ENCODE peak calls at places on chromosomes 5 and 9, in eight cellular contexts. One of them, this sample, is unnamed.

GRCh38 chr9:92975452-92975770 is 28.1 kb downstream of the FGD3 start:
- DNase-seq in mammary epithelial cell: no peak
- DNase-seq in cardiac muscle cell: no peak
- DNase-seq in upper lobe of left lung: no peak
- DNase-seq in uterus: no peak
- DNase-seq in sigmoid colon: no peak
- DNase-seq in A549: no peak
- DNase-seq in psoas muscle: no peak
- DNase-seq in this sample: no peak

GRCh38 chr9:122567901-122568300 is 15.0 kb downstream of the OR1N2 start:
- DNase-seq in mammary epithelial cell: no peak
- DNase-seq in cardiac muscle cell: no peak
- DNase-seq in upper lobe of left lung: no peak
- DNase-seq in uterus: no peak
- DNase-seq in sigmoid colon: no peak
- DNase-seq in A549: no peak
- DNase-seq in psoas muscle: no peak
- DNase-seq in this sample: no peak

GRCh38 chr5:39526914-39527477 is 102.2 kb upstream of the DAB2 start:
- DNase-seq in mammary epithelial cell: no peak
- DNase-seq in cardiac muscle cell: no peak
- DNase-seq in upper lobe of left lung: no peak
- DNase-seq in uterus: no peak
- DNase-seq in sigmoid colon: no peak
- DNase-seq in A549: no peak
- DNase-seq in psoas muscle: no peak
- DNase-seq in this sample: no peak

GRCh38 chr9:125393426-125393825 is 131.8 kb downstream of the GAPVD1 start:
- DNase-seq in mammary epithelial cell: peak
- DNase-seq in cardiac muscle cell: no peak
- DNase-seq in upper lobe of left lung: no peak
- DNase-seq in uterus: no peak
- DNase-seq in sigmoid colon: no peak
- DNase-seq in A549: no peak
- DNase-seq in psoas muscle: no peak
- DNase-seq in this sample: peak

GRCh38 chr5:105133087-105133486 is 1570.5 kb upstream of the NUDT12 start:
- DNase-seq in mammary epithelial cell: no peak
- DNase-seq in cardiac muscle cell: no peak
- DNase-seq in upper lobe of left lung: no peak
- DNase-seq in uterus: no peak
- DNase-seq in sigmoid colon: no peak
- DNase-seq in A549: no peak
- DNase-seq in psoas muscle: no peak
- DNase-seq in this sample: no peak

GRCh38 chr9:103203172-103203571 is 208.0 kb downstream of the CYLC2 start:
- DNase-seq in mammary epithelial cell: no peak
- DNase-seq in cardiac muscle cell: no peak
- DNase-seq in upper lobe of left lung: no peak
- DNase-seq in uterus: no peak
- DNase-seq in sigmoid colon: no peak
- DNase-seq in A549: no peak
- DNase-seq in psoas muscle: no peak
- DNase-seq in this sample: no peak

GRCh38 chr5:16888694-16889124 is 47.4 kb downstream of the MYO10 start:
- DNase-seq in mammary epithelial cell: peak
- DNase-seq in cardiac muscle cell: no peak
- DNase-seq in upper lobe of left lung: no peak
- DNase-seq in uterus: no peak
- DNase-seq in sigmoid colon: no peak
- DNase-seq in A549: no peak
- DNase-seq in psoas muscle: no peak
- DNase-seq in this sample: no peak

GRCh38 chr9:112112941-112113399 is 62.1 kb downstream of the SUSD1 start:
- DNase-seq in mammary epithelial cell: peak
- DNase-seq in cardiac muscle cell: peak
- DNase-seq in upper lobe of left lung: no peak
- DNase-seq in uterus: no peak
- DNase-seq in sigmoid colon: no peak
- DNase-seq in A549: peak
- DNase-seq in psoas muscle: no peak
- DNase-seq in this sample: peak

DNA sequence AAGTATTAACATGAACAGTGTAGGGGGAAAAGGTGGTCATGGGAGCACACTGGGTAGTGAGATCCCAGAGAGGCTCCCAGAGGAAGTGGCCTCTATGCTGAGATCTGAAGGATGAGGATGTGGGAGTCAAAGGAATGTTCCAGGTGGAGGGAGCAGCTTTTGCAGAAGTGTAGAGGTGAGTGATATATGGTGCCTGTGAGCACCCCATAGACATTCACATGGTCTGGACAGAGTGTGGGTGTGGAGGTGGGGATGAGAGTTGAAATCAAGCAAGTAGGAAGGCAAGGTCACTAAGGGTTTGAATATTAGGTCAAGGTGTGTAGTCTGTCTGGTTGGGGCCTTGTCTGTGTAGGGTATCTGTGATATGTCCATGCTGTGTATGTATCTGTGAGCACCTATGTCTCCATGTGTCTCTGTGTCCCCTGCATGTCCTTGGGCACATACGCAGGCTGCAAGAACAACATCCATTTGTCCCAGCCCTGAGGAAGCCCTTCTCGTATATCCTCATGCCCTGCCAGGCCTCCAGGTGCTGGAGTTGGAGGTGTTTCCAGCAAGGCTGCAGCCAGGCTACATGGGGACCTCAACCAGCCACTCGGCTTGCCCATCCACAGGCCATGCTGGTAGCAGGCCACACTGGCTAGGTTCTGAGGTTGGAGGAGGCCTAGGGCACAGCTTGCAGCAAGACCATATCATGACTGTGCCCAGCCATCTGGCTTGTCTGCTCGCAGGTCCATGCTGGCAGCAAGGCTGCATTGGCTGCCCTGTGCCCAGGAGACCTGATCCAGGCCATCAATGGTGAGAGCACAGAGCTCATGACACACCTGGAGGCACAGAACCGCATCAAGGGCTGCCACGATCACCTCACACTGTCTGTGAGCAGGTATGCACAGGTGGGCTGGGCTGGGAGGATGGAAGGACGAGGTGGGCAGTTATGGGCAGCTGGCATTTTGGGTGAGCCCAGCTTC is 4.7 kb downstream of the PDLIM4 start:
- DNase-seq in mammary epithelial cell: no peak
- DNase-seq in cardiac muscle cell: no peak
- DNase-seq in upper lobe of left lung: no peak
- DNase-seq in uterus: no peak
- DNase-seq in sigmoid colon: no peak
- DNase-seq in A549: no peak
- DNase-seq in psoas muscle: no peak
- DNase-seq in this sample: no peak
- H3K27ac ChIP-seq in mammary epithelial cell: peak
- H3K27ac ChIP-seq in cardiac muscle cell: no peak
- H3K27ac ChIP-seq in upper lobe of left lung: no peak
- H3K27ac ChIP-seq in uterus: peak
- H3K27ac ChIP-seq in sigmoid colon: peak
- H3K27ac ChIP-seq in A549: no peak
- H3K27ac ChIP-seq in psoas muscle: no peak
- H3K27ac ChIP-seq in this sample: peak

DNA sequence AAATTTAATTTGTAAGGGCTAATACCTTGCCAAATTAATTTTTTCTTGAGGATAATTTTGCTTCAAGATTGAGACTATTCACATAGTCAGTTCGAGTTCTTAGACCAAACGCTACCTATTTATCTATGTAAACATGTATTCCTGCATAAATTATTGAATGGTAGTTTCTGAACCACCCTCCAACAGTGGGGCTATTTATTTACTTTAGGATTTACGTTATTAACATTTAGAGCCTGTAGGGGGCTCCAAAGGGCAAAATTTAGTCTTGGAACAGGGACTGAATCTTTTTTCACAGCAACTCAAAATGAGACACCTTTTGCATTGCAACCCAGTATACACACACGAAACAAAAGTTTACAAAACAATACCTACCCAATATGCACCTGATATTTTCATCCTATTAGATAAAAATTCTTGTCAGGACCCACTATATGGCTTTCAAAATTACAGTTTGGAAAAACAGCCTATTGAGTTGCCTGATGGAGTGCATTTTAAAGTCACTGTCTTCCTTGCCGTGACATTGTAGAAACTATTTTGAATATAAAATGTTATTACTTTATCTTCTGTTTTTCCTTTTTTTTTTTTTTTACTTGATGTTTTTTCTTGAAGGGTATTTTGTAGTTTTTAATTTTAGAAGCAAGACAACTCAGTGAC is 47.1 kb upstream of the POU4F3 start:
- DNase-seq in mammary epithelial cell: peak
- DNase-seq in cardiac muscle cell: peak
- DNase-seq in upper lobe of left lung: no peak
- DNase-seq in uterus: no peak
- DNase-seq in sigmoid colon: no peak
- DNase-seq in A549: peak
- DNase-seq in psoas muscle: no peak
- DNase-seq in this sample: peak
- TF ChIP-seq CTCF in mammary epithelial cell: peak
- TF ChIP-seq CTCF in cardiac muscle cell: peak
- TF ChIP-seq CTCF in upper lobe of left lung: peak
- TF ChIP-seq CTCF in uterus: no peak
- TF ChIP-seq CTCF in sigmoid colon: no peak
- TF ChIP-seq CTCF in A549: peak
- TF ChIP-seq CTCF in psoas muscle: peak
- TF ChIP-seq CTCF in this sample: peak

DNA sequence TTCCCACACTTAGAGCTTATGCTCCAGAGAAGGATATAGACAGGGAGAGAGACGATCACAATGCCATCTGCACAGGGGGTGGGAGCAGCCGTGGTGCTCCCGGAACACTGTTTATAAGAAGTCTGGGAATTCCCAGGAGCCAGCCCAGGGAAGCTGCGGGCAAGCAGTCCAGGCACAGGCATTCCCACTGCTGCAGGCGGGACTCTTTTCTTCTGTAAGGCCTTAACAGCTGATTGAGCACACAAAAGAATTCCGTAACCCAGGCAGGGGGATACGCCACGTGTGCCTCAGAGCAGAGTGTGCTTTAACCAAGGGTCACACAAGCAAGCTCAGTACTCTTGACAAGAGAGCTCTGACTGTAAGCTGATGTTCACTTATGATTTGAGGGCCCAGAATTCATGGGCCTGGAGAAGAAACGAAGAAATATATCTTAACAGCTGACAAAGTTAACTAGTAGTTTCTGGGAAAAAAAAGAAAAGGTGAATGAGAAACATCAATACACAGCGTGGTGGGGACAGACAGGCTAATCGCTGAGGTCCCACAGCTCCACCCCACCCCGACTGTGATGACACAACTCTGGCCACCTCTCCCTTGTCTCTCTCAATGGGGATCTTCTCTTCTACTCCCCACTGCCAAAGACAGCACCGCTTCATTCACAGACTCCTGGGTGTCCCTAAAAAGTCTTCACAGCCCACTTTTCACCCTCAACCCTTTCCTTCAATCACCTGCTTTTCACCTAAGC is 85.9 kb upstream of the SIMC1 start:
- DNase-seq in mammary epithelial cell: no peak
- DNase-seq in cardiac muscle cell: peak
- DNase-seq in upper lobe of left lung: no peak
- DNase-seq in uterus: no peak
- DNase-seq in sigmoid colon: no peak
- DNase-seq in A549: no peak
- DNase-seq in psoas muscle: no peak
- DNase-seq in this sample: no peak
- H3K27ac ChIP-seq in mammary epithelial cell: no peak
- H3K27ac ChIP-seq in cardiac muscle cell: no peak
- H3K27ac ChIP-seq in upper lobe of left lung: no peak
- H3K27ac ChIP-seq in uterus: no peak
- H3K27ac ChIP-seq in sigmoid colon: no peak
- H3K27ac ChIP-seq in A549: no peak
- H3K27ac ChIP-seq in psoas muscle: no peak
- H3K27ac ChIP-seq in this sample: no peak

DNA sequence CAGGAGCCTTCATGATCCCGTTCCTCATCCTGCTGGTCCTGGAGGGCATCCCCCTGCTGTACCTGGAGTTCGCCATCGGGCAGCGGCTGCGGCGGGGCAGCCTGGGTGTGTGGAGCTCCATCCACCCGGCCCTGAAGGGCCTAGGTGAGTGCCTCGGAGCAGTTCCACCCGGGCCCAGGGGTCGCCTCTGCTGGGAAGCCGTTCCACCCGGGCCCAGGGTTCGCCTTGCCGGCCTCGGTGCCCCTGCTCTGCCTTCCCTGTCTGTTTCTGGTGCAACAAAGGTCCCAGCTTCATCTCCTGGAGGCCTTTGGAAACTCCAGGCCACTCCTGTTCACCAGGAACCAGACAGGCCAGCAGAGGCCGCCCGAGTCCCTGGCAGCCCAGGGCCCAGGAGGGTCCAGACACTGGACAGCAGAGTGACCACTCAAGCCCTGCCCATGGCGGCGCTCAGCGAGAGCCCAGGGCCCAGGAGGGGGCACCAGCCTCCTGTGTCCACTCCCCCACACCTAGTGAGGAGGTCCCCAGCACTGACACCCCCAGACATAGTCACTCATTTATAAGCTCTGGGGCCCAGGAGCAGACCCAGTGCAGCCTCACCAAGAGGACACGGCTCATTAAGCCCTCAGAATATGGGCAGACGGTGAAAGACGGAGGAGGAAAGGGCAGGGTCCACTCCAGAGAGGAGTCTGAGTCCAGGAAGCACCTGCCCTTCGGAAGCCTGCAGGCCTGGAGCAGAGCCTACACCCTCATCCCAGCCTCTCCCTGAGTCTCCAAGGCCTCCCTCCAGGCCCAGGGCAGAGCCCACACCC is 7.6 kb downstream of the SLC6A19 start:
- DNase-seq in mammary epithelial cell: no peak
- DNase-seq in cardiac muscle cell: peak
- DNase-seq in upper lobe of left lung: peak
- DNase-seq in uterus: no peak
- DNase-seq in sigmoid colon: no peak
- DNase-seq in A549: peak
- DNase-seq in psoas muscle: peak
- DNase-seq in this sample: peak
- TF ChIP-seq CTCF in mammary epithelial cell: peak
- TF ChIP-seq CTCF in cardiac muscle cell: peak
- TF ChIP-seq CTCF in upper lobe of left lung: no peak
- TF ChIP-seq CTCF in uterus: no peak
- TF ChIP-seq CTCF in sigmoid colon: no peak
- TF ChIP-seq CTCF in A549: peak
- TF ChIP-seq CTCF in psoas muscle: peak
- TF ChIP-seq CTCF in this sample: peak